ENCODE peak calls at places on chromosome 2, in ten cellular contexts. T is gastrocnemius medialis; F is endothelial cell; J is GM20000; R is GM06990; Q is CD8-positive, alpha-beta T cell; M is kidney; H is GM12865; U is AG04449; D is bronchial epithelial cell. P is an unnamed sample.

GRCh38 chr2:96326990-96327820 is 2.1 kb downstream of the ITPRIPL1 start:
- DNase-seq in D (no peak), T (no peak), F (no peak), U (no peak), H (no peak), Q (no peak), J (no peak), M (no peak), R (no peak), P (no peak)

GRCh38 chr2:12929806-12930205 is 213.1 kb downstream of the TRIB2 start:
- DNase-seq in D (no peak), T (no peak), F (no peak), J (no peak), M (no peak), H (no peak), U (no peak), R (no peak), Q (no peak), P (no peak)

GRCh38 chr2:60554649-60555065 is 1.2 kb upstream of the BCL11A start:
- DNase-seq in R (no peak), J (no peak), U (no peak), Q (no peak), D (no peak), H (no peak), T (no peak), F (peak), M (no peak), P (no peak)

GRCh38 chr2:171172980-171173542 is 12.4 kb upstream of the TLK1 start:
- DNase-seq in R (no peak), U (no peak), F (no peak), M (no peak), J (no peak), D (peak), H (no peak), T (no peak), Q (no peak), P (no peak)

GRCh38 chr2:10254373-10255188 is 48.1 kb upstream of the HPCAL1 start:
- DNase-seq in U (no peak), M (peak), J (no peak), H (no peak), T (no peak), R (no peak), Q (no peak), D (no peak), F (no peak), P (no peak)

GRCh38 chr2:224206816-224207215 is 167.7 kb upstream of the SERPINE2 start:
- DNase-seq in J (no peak), M (no peak), H (no peak), Q (no peak), D (peak), U (no peak), F (no peak), T (no peak), R (no peak), P (no peak)

GRCh38 chr2:45637440-45637839 is 14.0 kb upstream of the PRKCE start:
- DNase-seq in Q (no peak), R (no peak), M (no peak), T (no peak), U (no peak), J (no peak), D (peak), H (peak), F (no peak), P (no peak)

GRCh38 chr2:66700181-66700686 is 265.3 kb downstream of the MEIS1 start:
- DNase-seq in F (no peak), M (no peak), J (no peak), Q (no peak), H (no peak), D (no peak), U (no peak), T (no peak), R (no peak), P (no peak)

GRCh38 chr2:54106631-54107454 is 8.6 kb upstream of the ACYP2 start:
- DNase-seq in D (peak), F (peak), R (no peak), H (peak), Q (peak), T (no peak), M (no peak), U (no peak), J (peak), P (peak)

GRCh38 chr2:860259-860855 is 90.3 kb upstream of the SNTG2 start:
- DNase-seq in U (no peak), H (no peak), M (no peak), F (no peak), J (no peak), D (no peak), R (no peak), Q (no peak), T (no peak), P (no peak)

DNA sequence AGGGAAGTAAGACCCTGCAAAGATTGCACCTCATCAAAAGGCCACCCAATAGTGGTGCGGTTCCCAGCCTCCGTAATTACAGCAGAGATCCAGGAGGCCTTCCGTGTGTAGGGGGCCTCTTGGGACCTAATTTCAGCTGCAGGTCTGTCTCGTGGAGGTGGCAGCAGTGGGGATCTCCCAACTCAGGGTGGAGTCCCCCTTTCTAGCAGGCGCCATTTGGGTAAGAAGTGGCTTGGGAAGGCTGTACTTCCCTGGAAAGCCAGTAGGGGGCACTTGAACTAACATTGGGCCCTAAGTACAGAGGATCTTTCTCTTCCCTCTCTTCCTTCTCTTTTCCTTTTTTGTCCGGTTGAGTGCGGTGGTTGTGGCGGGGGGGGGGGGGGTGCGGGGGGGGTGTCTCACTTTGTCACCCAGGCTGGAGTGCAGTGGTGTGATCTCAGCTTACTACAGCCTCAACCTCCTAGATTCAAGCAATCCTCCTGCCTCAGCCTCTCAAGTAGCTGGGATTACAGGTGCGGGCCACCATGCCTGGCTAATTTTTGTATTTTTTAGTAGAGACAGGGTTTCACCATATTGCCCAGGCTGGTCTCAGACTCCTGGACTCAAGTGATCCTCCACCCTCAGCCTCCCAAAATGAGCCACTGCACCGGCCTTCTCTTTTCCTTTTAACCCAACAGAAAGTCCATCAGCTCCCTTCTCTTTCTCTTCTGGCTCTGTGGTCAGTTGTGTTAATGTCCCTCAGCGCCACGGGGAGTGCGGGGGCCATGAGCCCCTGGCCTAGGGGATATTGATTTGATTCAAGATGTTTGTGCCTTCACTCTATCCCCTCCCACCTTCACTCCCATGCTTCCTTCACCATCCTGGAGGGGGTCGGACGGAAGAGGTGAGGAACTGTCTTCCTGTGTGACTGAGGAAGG is 32.0 kb downstream of the CENPO start:
- DNase-seq in T (no peak), F (no peak), Q (peak), H (peak), M (no peak), R (no peak), J (peak), D (no peak), U (no peak), P (no peak)
- TF ChIP-seq CTCF in T (no peak), F (peak), Q (peak), H (peak), M (peak), R (peak), J (peak), D (peak), U (peak), P (peak)

GRCh38 chr2:218992703-218993344 is 398 bp downstream of the CRYBA2 start:
- DNase-seq in T (no peak), M (no peak), U (no peak), Q (no peak), R (no peak), F (peak), J (no peak), H (no peak), D (no peak), P (no peak)

GRCh38 chr2:218992196-218992595 is 1.0 kb downstream of the CRYBA2 start:
- DNase-seq in M (no peak), U (no peak), J (no peak), F (no peak), R (no peak), Q (no peak), H (no peak), T (no peak), D (no peak), P (no peak)

GRCh38 chr2:218991674-218992168 is 1.5 kb downstream of the CRYBA2 start:
- DNase-seq in R (no peak), H (no peak), J (peak), D (peak), M (no peak), U (no peak), Q (no peak), F (peak), T (no peak), P (no peak)

GRCh38 chr2:218995561-218995960 is 2.3 kb upstream of the CRYBA2 start:
- DNase-seq in R (no peak), T (no peak), D (no peak), F (no peak), H (no peak), U (no peak), J (no peak), Q (no peak), M (no peak), P (no peak)

DNA sequence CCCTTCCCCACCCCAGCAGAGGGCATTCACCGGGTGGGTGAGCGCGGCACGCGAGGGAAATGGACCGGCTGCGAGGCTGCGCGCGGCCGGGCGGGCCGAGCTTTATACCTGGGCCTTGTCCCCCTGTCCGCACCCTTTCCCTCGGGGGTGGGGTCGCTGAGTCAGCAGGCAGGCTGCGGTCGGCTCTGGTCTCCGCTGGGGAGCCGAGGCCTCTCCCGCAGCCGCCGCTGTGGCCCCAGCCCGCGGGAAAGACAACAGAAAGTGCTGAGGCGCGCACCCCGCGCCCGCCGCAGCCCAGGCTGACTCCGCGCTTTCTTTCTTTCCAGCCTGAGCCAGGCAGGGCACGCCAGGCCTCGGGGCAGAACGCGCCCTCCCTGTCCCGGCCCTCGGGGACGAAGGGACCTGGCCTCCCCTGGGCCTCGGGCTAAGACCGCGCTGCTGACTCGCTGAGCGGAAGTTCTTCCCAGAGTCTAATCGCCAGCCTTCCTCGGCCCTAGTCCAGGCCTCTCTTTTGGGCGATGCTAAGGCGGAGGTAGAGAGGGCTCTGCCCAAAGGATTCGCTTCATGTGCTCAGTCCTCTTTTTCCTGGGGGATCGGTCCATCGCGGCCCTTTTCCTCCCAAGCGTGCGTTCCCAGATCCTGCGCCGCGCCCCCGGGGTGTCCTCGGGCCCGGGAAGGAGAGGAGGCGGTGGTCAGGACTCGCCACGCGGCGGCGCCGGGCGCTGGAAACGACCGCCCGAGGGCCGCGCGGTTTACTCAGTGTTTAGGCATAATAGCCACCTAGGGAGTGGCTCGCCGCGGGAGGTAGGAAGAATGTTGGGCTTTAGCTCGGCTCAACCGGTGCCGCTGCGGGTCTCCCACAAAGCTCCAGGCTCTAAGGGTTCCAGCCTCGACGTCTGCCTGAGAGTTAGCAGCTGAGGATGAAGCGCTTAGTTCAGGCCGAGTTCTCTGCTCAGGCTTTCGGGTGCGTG is at the start of gene CRYBA2:
- DNase-seq in M (no peak), Q (no peak), H (no peak), D (peak), J (peak), R (no peak), U (no peak), F (peak), T (no peak), P (no peak)
- TF ChIP-seq CTCF in M (no peak), Q (no peak), H (no peak), D (peak), J (no peak), R (peak), U (peak), F (no peak), T (no peak), P (peak)

DNA sequence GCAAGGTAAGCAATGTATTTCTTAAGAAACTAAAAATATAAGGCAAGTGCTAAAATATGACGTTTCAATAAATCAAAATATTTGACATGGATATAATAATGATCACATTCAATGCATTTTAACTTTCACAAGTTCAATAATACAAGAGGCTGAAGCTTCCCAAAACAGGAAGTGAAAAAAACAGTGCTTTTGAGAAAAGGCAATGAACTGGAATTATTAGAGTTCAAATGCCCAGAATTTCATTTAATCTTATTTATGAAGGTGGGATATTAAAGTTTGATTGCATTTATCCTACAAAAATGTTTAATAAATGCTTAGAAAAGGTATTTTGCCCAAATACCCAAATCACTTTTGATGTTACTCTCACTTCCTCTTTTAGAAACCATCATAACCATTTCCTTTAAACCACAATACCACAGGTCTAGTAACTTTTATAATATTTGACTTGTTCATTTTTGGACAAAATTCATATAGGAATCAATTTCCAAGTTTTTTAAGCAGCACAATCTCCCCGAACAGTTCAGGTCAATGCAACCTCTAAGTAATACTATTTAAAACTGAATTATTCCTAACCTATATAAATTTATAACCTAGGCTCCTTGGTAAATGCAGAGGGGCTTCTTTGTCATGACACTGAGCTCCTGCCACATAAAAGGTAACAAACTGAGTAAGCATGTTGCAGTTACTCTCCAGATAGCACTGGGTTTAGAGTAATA is 2.1 kb downstream of the NCKAP1 start:
- DNase-seq in T (no peak), D (no peak), Q (no peak), R (peak), F (no peak), J (peak), M (no peak), U (no peak), H (peak), P (peak)
- TF ChIP-seq CTCF in T (no peak), D (no peak), Q (no peak), R (no peak), F (no peak), J (no peak), M (no peak), U (no peak), H (no peak), P (no peak)

DNA sequence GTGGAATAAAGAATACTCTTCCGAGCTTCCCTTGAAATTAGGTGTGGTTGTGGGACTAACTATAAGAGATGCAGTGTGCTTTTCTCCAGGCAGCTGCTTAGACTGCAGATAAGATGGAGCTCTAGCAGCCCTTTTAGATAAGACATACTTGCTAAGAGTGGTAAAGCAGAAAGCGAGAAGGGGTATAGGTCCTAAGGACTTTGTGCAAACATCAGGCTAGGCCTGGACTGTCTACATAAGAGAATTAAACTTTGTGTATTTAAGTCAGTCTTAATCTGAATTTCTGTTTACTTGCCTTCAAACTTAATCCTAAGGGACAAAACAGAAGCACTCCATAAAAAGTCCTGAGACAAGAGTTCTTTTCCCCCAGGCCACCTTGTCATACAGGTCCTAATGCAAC is 218.9 kb downstream of the RAB3GAP1 start:
- DNase-seq in R (no peak), J (no peak), U (no peak), H (no peak), F (no peak), Q (no peak), T (no peak), M (no peak), D (no peak), P (no peak)
- TF ChIP-seq CTCF in R (no peak), J (no peak), U (no peak), H (no peak), F (no peak), Q (no peak), T (no peak), M (no peak), D (no peak), P (no peak)

GRCh38 chr2:197310271-197310939 is at the start of gene ANKRD44:
- DNase-seq in F (peak), M (peak), T (peak), D (peak), Q (peak), R (peak), H (peak), J (peak), U (no peak), P (peak)
- TF ChIP-seq CTCF in F (no peak), M (peak), T (peak), D (peak), Q (no peak), R (no peak), H (peak), J (peak), U (no peak), P (peak)

GRCh38 chr2:225496548-225496947 is 97.0 kb downstream of the NYAP2 start:
- DNase-seq in D (no peak), U (no peak), T (no peak), F (no peak), Q (no peak), R (no peak), J (no peak), M (no peak), H (no peak), P (no peak)

GRCh38 chr2:225494100-225494459 is 94.6 kb downstream of the NYAP2 start:
- DNase-seq in J (no peak), T (no peak), F (no peak), D (peak), Q (no peak), U (no peak), R (no peak), M (no peak), H (no peak), P (no peak)

GRCh38 chr2:225493420-225494099 is 94.0 kb downstream of the NYAP2 start:
- DNase-seq in T (no peak), M (no peak), D (peak), R (no peak), U (no peak), J (no peak), Q (no peak), H (no peak), F (no peak), P (no peak)

GRCh38 chr2:225497175-225497574 is 97.7 kb downstream of the NYAP2 start:
- DNase-seq in T (no peak), Q (no peak), J (no peak), M (no peak), U (no peak), R (no peak), D (no peak), H (no peak), F (no peak), P (no peak)

DNA sequence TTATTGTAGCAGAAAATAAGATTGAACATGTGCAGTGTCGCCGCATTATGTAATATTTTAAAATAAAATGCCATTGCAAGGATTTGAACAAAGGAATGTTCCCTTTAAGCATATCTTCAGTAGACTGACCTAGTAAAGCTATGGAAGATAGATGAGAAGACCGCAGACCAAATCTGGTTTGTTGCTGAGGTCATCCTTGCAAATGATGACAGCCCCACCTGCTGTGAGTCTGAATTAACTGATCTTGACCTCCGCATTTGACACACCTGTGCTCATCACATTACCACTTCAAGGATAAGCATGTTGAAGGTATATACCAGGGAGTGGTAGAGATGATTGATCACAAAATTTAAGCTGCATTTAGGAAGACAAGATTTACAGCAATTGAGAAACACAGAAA is 96.2 kb downstream of the NYAP2 start:
- DNase-seq in D (no peak), F (no peak), Q (no peak), T (no peak), J (no peak), U (no peak), R (no peak), M (no peak), H (no peak), P (no peak)
- TF ChIP-seq CTCF in D (no peak), F (no peak), Q (no peak), T (no peak), J (no peak), U (no peak), R (no peak), M (no peak), H (no peak), P (no peak)

GRCh38 chr2:208820289-208820688 is 413.7 kb downstream of the PTH2R start:
- DNase-seq in T (no peak), F (no peak), D (peak), M (no peak), U (no peak), J (no peak), Q (no peak), H (peak), R (no peak), P (no peak)
- TF ChIP-seq CTCF in T (no peak), F (no peak), D (peak), M (peak), U (no peak), J (peak), Q (no peak), H (no peak), R (no peak), P (peak)

GRCh38 chr2:64222942-64223511 is 78.8 kb upstream of the PELI1 start:
- DNase-seq in D (no peak), H (peak), U (no peak), T (no peak), J (no peak), M (no peak), F (no peak), R (no peak), Q (no peak), P (no peak)
- TF ChIP-seq CTCF in D (no peak), H (no peak), U (no peak), T (no peak), J (no peak), M (no peak), F (no peak), R (no peak), Q (no peak), P (no peak)

P was measured in GM13976.